ENCODE peak calls at places on chromosome 5, in four cellular contexts. J is RWPE1; W is neuronal stem cell; I is CD8-positive, alpha-beta memory T cell. R is an unnamed sample.

GRCh38 chr5:170216262-170216864 is 16.4 kb upstream of the C5orf58 start:
- DNase-seq in I (no peak), W (no peak), J (peak), R (no peak)

GRCh38 chr5:108386345-108387061 is 4.6 kb upstream of the FBXL17 start:
- DNase-seq in W (no peak), I (no peak), J (no peak), R (no peak)

GRCh38 chr5:55691265-55692105 is 20.6 kb downstream of the SLC38A9 start:
- DNase-seq in J (peak), I (peak), W (no peak), R (no peak)

GRCh38 chr5:10987881-10988504 is 227.0 kb upstream of the DAP start:
- DNase-seq in W (peak), I (peak), J (peak), R (peak)

GRCh38 chr5:75656311-75657003 is 45.2 kb downstream of the ANKDD1B start:
- DNase-seq in W (no peak), I (no peak), J (peak), R (no peak)

GRCh38 chr5:44774279-44774880 is 34.4 kb upstream of the MRPS30 start:
- DNase-seq in W (peak), I (peak), J (peak), R (no peak)

GRCh38 chr5:87300744-87301143 is 33.1 kb downstream of the RASA1 start:
- DNase-seq in W (no peak), I (no peak), J (peak), R (no peak)

GRCh38 chr5:32308951-32309350 is 3.8 kb downstream of the MTMR12 start:
- DNase-seq in J (no peak), W (no peak), I (no peak), R (no peak)

GRCh38 chr5:136799806-136800372 is 434.5 kb upstream of the TRPC7 start:
- DNase-seq in I (no peak), J (no peak), W (no peak), R (no peak)

GRCh38 chr5:106875591-106876297 is 795.0 kb downstream of the EFNA5 start:
- DNase-seq in I (no peak), W (no peak), J (no peak), R (peak)

GRCh38 chr5:145540375-145540774 is 294.8 kb downstream of the PRELID2 start:
- DNase-seq in I (no peak), W (no peak), J (no peak), R (no peak)

GRCh38 chr5:142385194-142385593 is 60.4 kb upstream of the SPRY4 start:
- DNase-seq in I (no peak), W (no peak), J (no peak), R (no peak)

GRCh38 chr5:7597058-7597457 is 201.1 kb downstream of the ADCY2 start:
- DNase-seq in I (no peak), W (no peak), J (no peak), R (no peak)

GRCh38 chr5:77167695-77168111 is 42.8 kb upstream of the PDE8B start:
- DNase-seq in W (no peak), I (no peak), J (peak), R (no peak)

GRCh38 chr5:1288439-1289335 is 6.2 kb downstream of the TERT start:
- DNase-seq in I (no peak), W (no peak), J (no peak), R (no peak)

GRCh38 chr5:59081693-59082092 is 498.8 kb downstream of the RAB3C start:
- DNase-seq in J (no peak), W (no peak), I (no peak), R (no peak)

GRCh38 chr5:98474802-98475201 is 298.7 kb upstream of the RGMB start:
- DNase-seq in J (no peak), I (no peak), W (no peak), R (no peak)

GRCh38 chr5:50657044-50657443 is 9.4 kb upstream of the PARP8 start:
- DNase-seq in J (no peak), W (no peak), I (no peak), R (no peak)

GRCh38 chr5:163473613-163474243 is 13.3 kb downstream of the HMMR start:
- DNase-seq in I (no peak), W (no peak), J (peak), R (no peak)

GRCh38 chr5:65172486-65173129 is 309.1 kb downstream of the ADAMTS6 start:
- DNase-seq in J (peak), W (no peak), I (no peak), R (no peak)

GRCh38 chr5:126446498-126447224 is 23.5 kb downstream of the GRAMD2B start:
- DNase-seq in I (no peak), J (peak), W (no peak), R (no peak)

GRCh38 chr5:73379435-73379834 is 69.1 kb downstream of the FOXD1 start:
- DNase-seq in W (no peak), I (no peak), J (no peak), R (no peak)

GRCh38 chr5:73380052-73380451 is 68.5 kb downstream of the FOXD1 start:
- DNase-seq in J (no peak), I (no peak), W (no peak), R (no peak)

GRCh38 chr5:73381587-73382411 is 66.8 kb downstream of the FOXD1 start:
- DNase-seq in I (no peak), W (peak), J (no peak), R (no peak)

GRCh38 chr5:73382412-73382795 is 66.2 kb downstream of the FOXD1 start:
- DNase-seq in W (no peak), I (no peak), J (no peak), R (no peak)

DNA sequence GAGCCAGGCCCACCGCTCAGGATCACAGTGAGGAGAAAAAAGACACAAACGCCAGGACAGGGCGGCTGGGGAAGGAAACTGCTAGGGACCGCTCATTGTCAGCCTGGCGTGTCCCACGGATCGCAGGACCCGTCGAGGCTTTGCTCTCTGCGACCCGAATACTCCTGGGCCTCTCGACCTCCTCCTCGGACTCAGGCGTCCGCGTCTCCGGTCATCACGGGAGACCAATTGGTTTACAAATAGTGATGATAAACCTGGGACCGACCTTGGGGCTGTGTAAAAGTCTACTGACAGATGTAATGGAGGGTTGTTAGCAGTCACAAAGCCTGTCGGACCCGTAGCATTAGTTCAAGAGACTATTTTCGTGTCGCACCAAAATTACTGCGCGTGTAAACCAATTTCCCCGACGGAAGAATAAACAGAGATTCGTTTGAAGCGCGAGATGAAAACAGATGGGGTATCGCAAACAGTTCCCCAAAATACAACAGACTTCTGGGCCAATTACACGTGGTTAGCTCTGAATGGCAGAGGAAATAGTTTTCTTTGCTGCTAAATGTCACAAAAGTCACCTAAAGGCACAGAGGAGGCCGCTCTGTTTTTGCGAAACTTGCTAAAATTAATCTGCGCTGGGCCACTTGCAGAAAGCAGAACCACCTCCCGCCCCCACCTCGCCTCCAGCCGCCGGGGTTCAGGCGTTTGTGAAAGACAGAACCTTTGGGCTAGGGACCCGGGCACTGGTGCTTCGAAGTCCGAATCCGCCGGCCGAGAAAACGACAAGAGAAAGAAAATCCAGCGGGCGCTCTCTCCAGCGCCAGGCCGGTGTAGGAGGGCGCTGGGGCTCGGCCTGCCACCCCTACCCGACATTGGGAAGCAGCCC is 67.6 kb downstream of the FOXD1 start:
- DNase-seq in J (no peak), I (no peak), W (no peak), R (no peak)
- H3K27ac ChIP-seq in J (no peak), I (no peak), W (no peak), R (no peak)

GRCh38 chr5:17022296-17022695 is 86.2 kb upstream of the MYO10 start:
- DNase-seq in J (no peak), W (no peak), I (no peak), R (no peak)
- H3K27ac ChIP-seq in J (no peak), W (no peak), I (no peak), R (no peak)

GRCh38 chr5:132953710-132954109 is 9.7 kb downstream of the AFF4 start:
- DNase-seq in J (no peak), W (no peak), I (no peak), R (no peak)
- H3K27ac ChIP-seq in J (no peak), W (no peak), I (no peak), R (no peak)

GRCh38 chr5:37247036-37247435 is 2.1 kb downstream of the CPLANE1 start:
- DNase-seq in W (no peak), J (no peak), I (no peak), R (no peak)

GRCh38 chr5:37248387-37248969 is 698 bp downstream of the CPLANE1 start:
- DNase-seq in W (no peak), J (no peak), I (no peak), R (no peak)

GRCh38 chr5:37247496-37247895 is 1.7 kb downstream of the CPLANE1 start:
- DNase-seq in W (no peak), J (no peak), I (no peak), R (no peak)

GRCh38 chr5:37249820-37250175 is 622 bp upstream of the CPLANE1 start:
- DNase-seq in W (no peak), I (no peak), J (no peak), R (no peak)

GRCh38 chr5:37248970-37249819 is at the start of gene CPLANE1:
- DNase-seq in J (peak), I (peak), W (peak), R (peak)
- H3K27ac ChIP-seq in J (peak), I (peak), W (peak), R (peak)

GRCh38 chr5:37717276-37717612 is 122.6 kb downstream of the GDNF start:
- DNase-seq in I (no peak), J (no peak), W (no peak), R (no peak)
- H3K27ac ChIP-seq in I (no peak), J (no peak), W (no peak), R (no peak)